ENCODE peak calls at places on chromosomes 6 and 20, in seven cellular contexts. A is tibial artery, G is GM12865, N is foreskin fibroblast, S is body of pancreas, Q is psoas muscle, F is heart right ventricle. U is an unnamed sample.

GRCh38 chr6:99019341-99019740 is 71.6 kb upstream of the FBXL4 start:
- DNase-seq in G (no peak), A (no peak), N (peak), F (no peak), S (no peak), Q (no peak), U (no peak)

GRCh38 chr6:131769385-131770141 is 38.3 kb upstream of the ENPP1 start:
- DNase-seq in F (no peak), Q (no peak), A (no peak), G (no peak), N (no peak), S (no peak), U (no peak)

GRCh38 chr6:107827541-107827940 is 3.4 kb upstream of the SCML4 start:
- DNase-seq in G (no peak), Q (no peak), S (no peak), F (no peak), A (no peak), N (no peak), U (no peak)

GRCh38 chr6:105120570-105120969 is 59.2 kb downstream of the POPDC3 start:
- DNase-seq in N (peak), S (no peak), F (no peak), A (no peak), G (no peak), Q (no peak), U (no peak)

GRCh38 chr20:5835234-5835845 is 85.1 kb downstream of the SHLD1 start:
- DNase-seq in S (peak), G (no peak), A (no peak), F (peak), N (peak), Q (no peak), U (peak)

GRCh38 chr6:82767037-82767436 is 298.6 kb downstream of the UBE3D start:
- DNase-seq in N (no peak), Q (no peak), A (no peak), G (no peak), F (no peak), S (no peak), U (no peak)

GRCh38 chr6:126030045-126030444 is 43.7 kb downstream of the TRMT11 start:
- DNase-seq in N (no peak), S (no peak), F (no peak), Q (no peak), A (no peak), G (no peak), U (no peak)

GRCh38 chr6:141562801-141563763 is 569.6 kb upstream of the GJE1 start:
- DNase-seq in Q (peak), F (peak), S (peak), N (peak), A (peak), G (peak), U (peak)

GRCh38 chr6:12328701-12329100 is 38.5 kb downstream of the EDN1 start:
- DNase-seq in S (no peak), A (no peak), F (no peak), G (no peak), N (no peak), Q (no peak), U (no peak)

GRCh38 chr6:56815436-56815835 is 139.5 kb upstream of the BEND6 start:
- DNase-seq in G (no peak), A (no peak), F (no peak), N (no peak), S (no peak), Q (no peak), U (no peak)

GRCh38 chr20:1302578-1303541 is 26.1 kb downstream of the SDCBP2 start:
- DNase-seq in S (no peak), F (no peak), Q (no peak), G (no peak), N (no peak), A (no peak), U (no peak)

GRCh38 chr20:31731321-31731717 is 7.8 kb upstream of the TPX2 start:
- DNase-seq in N (no peak), Q (no peak), F (no peak), S (no peak), A (no peak), G (no peak), U (no peak)

GRCh38 chr6:38052035-38052434 is 232.5 kb downstream of the ZFAND3 start:
- DNase-seq in S (no peak), N (no peak), F (no peak), G (no peak), Q (no peak), A (no peak), U (peak)

DNA sequence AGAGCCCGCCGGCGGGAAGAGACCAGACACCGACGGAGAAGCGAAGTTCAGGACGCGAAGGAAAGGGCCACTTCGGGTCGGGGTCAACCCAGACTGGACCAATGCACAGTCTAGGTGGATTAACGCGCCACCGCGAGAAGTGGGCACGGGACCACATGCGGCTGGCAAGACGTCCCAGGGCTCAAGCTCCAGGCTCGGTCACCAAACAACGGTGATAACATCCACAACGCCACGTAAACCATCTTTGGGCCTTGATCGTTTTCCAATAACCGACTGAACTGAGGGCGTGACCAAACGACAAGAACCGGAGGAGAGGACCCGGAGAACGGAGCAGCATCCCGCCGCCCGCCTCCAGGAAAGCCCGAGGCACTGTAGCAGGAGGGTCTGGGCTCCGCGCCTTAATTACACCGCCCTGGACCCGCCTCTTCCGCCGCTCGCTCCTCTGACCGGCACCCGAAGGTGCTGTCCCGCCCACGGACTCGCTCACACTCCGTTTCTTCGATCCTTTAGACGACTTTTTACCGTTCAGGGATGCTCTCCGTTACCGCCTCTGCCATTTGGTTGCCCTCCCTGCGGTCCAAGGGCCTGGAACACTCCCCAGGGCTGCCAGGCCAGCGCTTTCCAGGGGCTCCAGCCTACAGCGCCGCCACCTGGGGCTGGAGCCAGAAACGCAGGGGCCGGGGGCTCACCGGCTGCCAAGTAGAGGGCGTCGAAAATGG is 44.1 kb downstream of the DPPA5 start:
- DNase-seq in S (peak), Q (peak), A (peak), N (peak), F (peak), G (peak), U (peak)
- TF ChIP-seq CTCF in S (peak), Q (no peak), A (peak), N (peak), F (peak), G (peak), U (peak)

GRCh38 chr6:144055121-144055931 is 40.0 kb downstream of the SF3B5 start:
- DNase-seq in G (peak), N (no peak), S (no peak), Q (no peak), A (no peak), F (no peak), U (no peak)
- H3K4me3 ChIP-seq in G (peak), N (no peak), S (no peak), Q (no peak), A (no peak), F (no peak), U (no peak)

GRCh38 chr20:44688053-44688625 is 27.0 kb upstream of the CCN5 start:
- DNase-seq in G (no peak), S (no peak), A (no peak), F (no peak), Q (no peak), N (no peak), U (no peak)
- TF ChIP-seq CTCF in G (no peak), S (no peak), A (peak), F (no peak), Q (no peak), N (no peak), U (no peak)

GRCh38 chr6:101398716-101399626 is 5.5 kb downstream of the GRIK2 start:
- DNase-seq in A (no peak), Q (no peak), N (no peak), S (no peak), F (no peak), G (no peak), U (no peak)
- H3K4me3 ChIP-seq in A (no peak), Q (no peak), N (no peak), S (no peak), F (no peak), G (no peak), U (no peak)

GRCh38 chr6:145453376-145453775 is 281.9 kb downstream of the EPM2A start:
- DNase-seq in A (no peak), S (no peak), N (peak), Q (no peak), G (no peak), F (no peak), U (peak)
- TF ChIP-seq CTCF in A (no peak), S (no peak), N (no peak), Q (no peak), G (peak), F (no peak), U (no peak)

DNA sequence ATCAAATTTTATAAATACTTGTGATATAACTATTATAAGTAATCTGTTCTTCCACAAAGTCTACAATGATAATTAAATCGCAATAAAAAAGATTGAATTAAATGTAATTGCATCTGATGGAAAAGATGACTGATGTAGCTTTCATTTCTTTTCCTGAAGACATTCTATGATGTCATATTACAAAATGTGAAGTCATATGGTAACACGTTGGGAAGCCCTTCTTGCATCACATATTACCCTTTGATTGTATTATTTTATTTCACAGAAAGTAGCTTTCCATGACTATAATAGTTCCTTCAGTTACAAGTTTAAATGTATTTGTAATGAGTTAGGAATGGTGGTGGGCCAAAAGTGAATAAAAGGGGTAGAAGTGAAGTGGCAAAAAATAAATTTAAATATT is 19.0 kb upstream of the OR2B2 start:
- DNase-seq in N (no peak), G (no peak), F (no peak), S (no peak), A (no peak), Q (no peak), U (no peak)
- H3K4me3 ChIP-seq in N (no peak), G (no peak), F (no peak), S (no peak), A (no peak), Q (no peak), U (no peak)

GRCh38 chr6:41450581-41450980 is 95.6 kb upstream of the FOXP4 start:
- DNase-seq in S (no peak), A (no peak), Q (no peak), N (no peak), G (no peak), F (no peak), U (no peak)

GRCh38 chr6:41449399-41450245 is 96.6 kb upstream of the FOXP4 start:
- DNase-seq in Q (peak), S (peak), A (no peak), F (peak), N (peak), G (no peak), U (no peak)

GRCh38 chr6:41452763-41453162 is 93.4 kb upstream of the FOXP4 start:
- DNase-seq in S (no peak), Q (no peak), A (no peak), N (no peak), G (no peak), F (no peak), U (no peak)

GRCh38 chr6:41451515-41452163 is 94.5 kb upstream of the FOXP4 start:
- DNase-seq in N (peak), G (no peak), A (peak), F (peak), S (no peak), Q (peak), U (no peak)

DNA sequence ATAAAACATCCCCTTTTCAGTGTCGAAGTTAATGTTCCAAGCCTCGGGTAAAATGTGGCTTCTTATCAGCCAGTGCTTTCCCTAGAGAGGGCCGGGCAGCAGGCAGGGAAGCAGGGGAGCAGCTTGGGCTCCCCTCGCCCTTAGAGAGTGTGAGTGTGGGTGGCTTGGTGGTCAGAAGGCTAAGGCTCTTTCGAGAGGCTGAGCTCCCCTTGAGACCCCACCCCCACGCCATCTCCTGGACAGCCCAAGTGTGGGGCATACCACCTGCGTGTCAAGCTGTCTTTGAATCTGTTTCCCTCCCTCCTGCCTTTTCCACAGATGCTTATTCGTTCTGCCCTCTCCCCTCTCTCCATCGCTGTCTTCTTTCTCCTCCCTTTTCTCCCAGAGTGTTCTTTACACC is 95.1 kb upstream of the FOXP4 start:
- DNase-seq in F (peak), S (no peak), Q (no peak), G (no peak), N (peak), A (no peak), U (no peak)
- TF ChIP-seq CTCF in F (no peak), S (no peak), Q (no peak), G (no peak), N (no peak), A (no peak), U (peak)

U was measured in LNCaP clone FGC.